ENCODE peak calls at places on chromosomes 5 and 9, in nine cellular contexts. M is epithelial cell of proximal tubule; S is lower leg skin; J is tibial artery; Y is CD8-positive, alpha-beta T cell; W is AG10803; U is PC-9; Q is Panc1; G is MM.1S. C is an unnamed sample.
A peak's percentile ranks its signal among the peaks of the same experiment; 100 is the strongest.

GRCh38 chr5:14110196-14110595 is 32.9 kb upstream of the TRIO start:
- DNase-seq in Q (no peak), J (no peak), M (no peak), G (no peak), U (no peak), Y (no peak), S (no peak), W (peak; percentile 20), C (no peak)

GRCh38 chr5:108484035-108484434 is 102.1 kb upstream of the FBXL17 start:
- DNase-seq in U (no peak), J (no peak), Y (no peak), G (no peak), M (no peak), S (no peak), W (no peak), Q (no peak), C (no peak)

GRCh38 chr9:105994970-105995369 is 300.6 kb downstream of the TMEM38B start:
- DNase-seq in M (peak; percentile 13), S (no peak), W (peak; percentile 3), U (no peak), Y (no peak), G (no peak), J (no peak), Q (no peak), C (no peak)

GRCh38 chr5:73307645-73308346 is 134.8 kb downstream of the TMEM174 start:
- DNase-seq in U (no peak), M (no peak), G (no peak), Y (no peak), J (no peak), Q (no peak), S (no peak), W (no peak), C (peak; percentile 28)

GRCh38 chr5:52786937-52787599 is 648 bp upstream of the ITGA1 start:
- DNase-seq in J (peak; percentile 69), W (no peak), Q (no peak), M (no peak), U (peak; percentile 41), S (no peak), G (peak; percentile 46), Y (no peak), C (no peak)

GRCh38 chr5:137365126-137365865 is 133.8 kb downstream of the SPOCK1 start:
- DNase-seq in M (no peak), S (no peak), J (no peak), G (no peak), W (peak; percentile 42), U (no peak), Q (no peak), Y (no peak), C (no peak)

GRCh38 chr5:78109891-78110324 is 184.6 kb downstream of the AP3B1 start:
- DNase-seq in G (no peak), Y (no peak), Q (no peak), U (no peak), S (no peak), W (no peak), J (no peak), M (no peak), C (no peak)

GRCh38 chr5:34660444-34660843 is 4.3 kb downstream of the RAI14 start:
- DNase-seq in Q (no peak), G (no peak), U (no peak), Y (no peak), J (no peak), S (no peak), W (peak; percentile 96), M (peak; percentile 93), C (peak; percentile 94)

GRCh38 chr9:28332648-28333047 is 759.4 kb upstream of the C9orf72 start:
- DNase-seq in M (no peak), W (no peak), J (no peak), G (no peak), Q (no peak), U (no peak), Y (no peak), S (no peak), C (no peak)

GRCh38 chr9:131125288-131126058 is at the start of gene NUP214:
- DNase-seq in Y (peak; percentile 100), U (peak; percentile 98), J (peak; percentile 99), Q (peak; percentile 74), G (peak; percentile 99), W (peak; percentile 96), S (peak; percentile 100), M (peak; percentile 64), C (peak; percentile 84)
- TF ChIP-seq CTCF in Y (no peak), U (no peak), J (no peak), Q (no peak), G (no peak), W (no peak), S (no peak), M (no peak), C (no peak)

GRCh38 chr9:27129221-27129620 is 20.2 kb downstream of the TEK start:
- DNase-seq in S (no peak), G (no peak), Y (no peak), W (no peak), Q (no peak), U (no peak), M (no peak), J (no peak), C (no peak)
- H3K4me3 ChIP-seq in S (no peak overlapping the region), G (no peak overlapping the region), Y (no peak overlapping the region), W (no peak overlapping the region), Q (no peak overlapping the region), U (no peak overlapping the region), M (no peak overlapping the region), J (no peak overlapping the region), C (no peak overlapping the region)

DNA sequence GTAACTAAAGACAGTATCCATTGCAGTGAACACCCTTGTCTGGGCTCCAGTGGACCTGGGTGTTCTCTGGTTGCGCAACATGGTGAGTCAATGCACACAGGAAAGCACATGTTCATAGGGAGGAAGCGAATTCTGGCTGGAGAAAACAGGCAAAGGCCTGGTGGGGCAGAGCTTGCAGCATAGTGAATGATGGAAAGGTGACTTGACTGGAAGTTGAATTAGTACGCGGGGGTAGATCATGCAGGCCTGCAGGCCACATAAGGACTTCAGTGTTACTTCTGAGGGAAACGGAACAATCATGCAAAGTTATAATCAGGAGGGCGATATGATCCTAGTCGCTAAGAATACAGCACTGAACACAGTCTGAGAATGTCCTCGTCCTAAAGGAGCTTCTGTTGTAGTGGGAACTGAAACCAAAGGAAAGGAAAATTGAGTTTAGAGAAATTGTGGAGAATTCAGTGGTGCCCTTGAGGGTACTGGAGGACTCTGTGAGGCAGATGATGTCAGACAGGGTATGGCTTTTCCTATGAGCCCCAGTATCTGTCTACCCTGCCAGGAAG is 71.9 kb upstream of the RANBP3L start:
- DNase-seq in W (peak; percentile 89), S (peak; percentile 95), G (no peak), M (peak; percentile 55), Y (no peak), J (peak; percentile 90), U (no peak), Q (no peak), C (no peak)
- TF ChIP-seq CTCF in W (no peak), S (no peak), G (no peak), M (no peak), Y (no peak), J (no peak), U (no peak), Q (no peak), C (no peak)

GRCh38 chr5:1524799-1525623 is 1.3 kb upstream of the LPCAT1 start:
- DNase-seq in M (no peak), U (peak; percentile 3), W (no peak), Q (no peak), J (peak; percentile 66), Y (no peak), G (no peak), S (peak; percentile 83), C (no peak)

GRCh38 chr5:1526681-1527131 is 2.9 kb upstream of the LPCAT1 start:
- DNase-seq in S (peak; percentile 50), J (peak; percentile 31), W (no peak), G (no peak), M (no peak), Q (no peak), U (no peak), Y (no peak), C (no peak)

GRCh38 chr5:1526151-1526631 is 2.4 kb upstream of the LPCAT1 start:
- DNase-seq in G (no peak), Q (no peak), S (peak; percentile 80), U (no peak), M (no peak), J (peak; percentile 35), Y (no peak), W (no peak), C (no peak)

GRCh38 chr5:1524481-1524798 is 680 bp upstream of the LPCAT1 start:
- DNase-seq in M (no peak), J (peak; percentile 66), S (peak; percentile 87), U (no peak), Y (no peak), W (no peak), G (no peak), Q (no peak), C (no peak)

DNA sequence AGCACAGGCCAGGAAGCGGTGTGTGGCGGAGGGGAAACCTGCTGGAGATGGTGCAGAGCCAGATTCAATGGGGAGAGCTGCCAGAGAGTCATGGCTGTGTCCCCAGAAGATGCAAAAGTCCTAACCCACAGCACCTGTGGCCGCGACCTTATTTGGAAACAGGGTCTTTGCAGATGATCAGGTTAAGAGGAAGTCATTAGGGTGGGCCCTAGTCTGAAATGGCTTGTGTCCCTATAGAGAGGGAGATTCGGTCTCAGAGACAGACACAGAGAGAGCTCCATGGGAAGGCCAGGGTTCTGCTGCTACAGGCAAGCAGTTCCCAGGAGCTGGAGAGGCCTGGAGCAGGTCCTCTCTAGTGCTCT is 1.8 kb upstream of the LPCAT1 start:
- DNase-seq in Y (no peak), W (no peak), G (no peak), J (no peak), M (no peak), S (no peak), U (no peak), Q (no peak), C (no peak)
- H3K4me3 ChIP-seq in Y (no peak overlapping the region), W (no peak overlapping the region), G (no peak overlapping the region), J (no peak overlapping the region), M (no peak overlapping the region), S (no peak overlapping the region), U (no peak overlapping the region), Q (no peak overlapping the region), C (no peak overlapping the region)

GRCh38 chr9:110457245-110457644 is 119.6 kb upstream of the TXNDC8 start:
- DNase-seq in Y (no peak), U (no peak), W (no peak), G (no peak), S (no peak), M (no peak), J (no peak), Q (no peak), C (no peak)

GRCh38 chr9:110455860-110456259 is 118.2 kb upstream of the TXNDC8 start:
- DNase-seq in S (no peak), Q (no peak), J (no peak), M (no peak), U (no peak), W (no peak), G (peak; percentile 47), Y (no peak), C (no peak)

DNA sequence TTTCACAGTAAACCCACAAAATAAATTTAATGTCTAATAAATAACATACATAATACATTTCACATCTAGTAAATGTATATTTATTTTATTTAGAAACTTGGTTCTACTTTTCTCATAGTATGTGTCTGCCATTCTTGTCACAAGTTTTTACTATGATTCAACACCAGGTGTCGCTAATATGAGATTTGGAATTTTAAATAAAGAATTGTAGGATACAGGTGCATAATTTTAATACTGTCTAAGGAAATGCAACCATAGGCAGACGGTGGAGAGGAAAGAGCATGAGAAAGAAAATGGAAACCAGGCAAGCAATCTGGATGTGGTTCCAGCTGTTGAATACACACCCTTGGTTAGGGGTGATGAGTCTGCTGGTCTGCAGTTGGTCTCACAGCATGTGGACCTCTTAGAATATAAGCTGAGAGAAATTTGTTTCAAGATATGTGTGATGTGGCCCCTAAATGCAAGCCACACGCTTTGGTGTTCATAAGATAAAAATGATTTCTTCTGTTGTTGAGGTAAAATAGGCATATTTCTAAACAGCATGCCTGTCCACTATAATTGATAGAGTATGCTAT is 114.7 kb upstream of the TXNDC8 start:
- DNase-seq in J (no peak), S (no peak), G (peak; percentile 19), W (peak; percentile 3), U (no peak), Y (no peak), M (no peak), Q (no peak), C (no peak)
- TF ChIP-seq CTCF in J (peak; percentile 25), S (no peak), G (peak; percentile 51), W (peak; percentile 45), U (peak; percentile 68), Y (no peak), M (peak; percentile 57), Q (peak; percentile 50), C (peak; percentile 44)

C was measured in retinal pigment epithelial cell.